ENCODE peak calls at places on chromosomes 11 and 22, in four cellular contexts. W is activated CD4-positive, alpha-beta T cell treated with anti-CD3 and anti-CD28 coated beads, Interleukin-2, amount 50 U/mL, for 4 hours; O is NCI-H1092; C is activated CD8-positive, alpha-beta memory T cell treated with anti-CD3 and anti-CD28 coated beads, Interleukin-2, amount 10 ng/mL, durations not matched to agents 7 days and 5 days. G is an unnamed sample.

GRCh38 chr11:60840711-60841430 is 1.0 kb upstream of the CCDC86 start:
- DNase-seq in W (no peak), O (no peak), C (no peak), G (no peak)

GRCh38 chr22:17214416-17215043 is 4.7 kb downstream of the ADA2 start:
- DNase-seq in W (no peak), O (no peak), C (no peak), G (no peak)

GRCh38 chr11:44570411-44571155 is 5.1 kb downstream of the CD82 start:
- DNase-seq in W (no peak), O (no peak), C (no peak), G (no peak)

GRCh38 chr11:18657696-18658095 is 23.6 kb upstream of the SPTY2D1 start:
- DNase-seq in W (no peak), O (no peak), C (no peak), G (no peak)

GRCh38 chr11:60864856-60865513 is 2.4 kb upstream of the ZP1 start:
- DNase-seq in W (no peak), O (no peak), C (no peak), G (no peak)

GRCh38 chr11:110069158-110069737 is 23.9 kb upstream of the ZC3H12C start:
- DNase-seq in W (no peak), O (no peak), C (peak; percentile 52), G (no peak)

GRCh38 chr11:35418847-35419712 is at the start of gene SLC1A2:
- DNase-seq in W (no peak), O (peak; percentile 32), C (no peak), G (peak; percentile 24)

GRCh38 chr11:68282141-68282860 is 10.5 kb upstream of the C11orf24 start:
- DNase-seq in W (no peak), O (no peak), C (peak; percentile 81), G (no peak)

GRCh38 chr11:115580927-115581680 is 76.9 kb upstream of the CADM1 start:
- DNase-seq in W (no peak), O (no peak), C (no peak), G (no peak)

GRCh38 chr11:3037041-3037944 is 19.9 kb downstream of the CARS1 start:
- DNase-seq in W (peak; percentile 40), O (peak; percentile 49), C (peak; percentile 59), G (no peak)

GRCh38 chr11:134372961-134373360 is 39.1 kb downstream of the B3GAT1 start:
- DNase-seq in W (no peak), O (peak; percentile 67), C (no peak), G (peak; percentile 11)

GRCh38 chr11:65606876-65607613 is 7.0 kb downstream of the MAP3K11 start:
- DNase-seq in W (no peak), O (peak; percentile 83), C (no peak), G (no peak)

GRCh38 chr22:39448205-39449054 is 8.4 kb upstream of the MGAT3 start:
- DNase-seq in W (no peak), O (no peak), C (no peak), G (no peak)

GRCh38 chr11:2790581-2790925 is 90.8 kb upstream of the KCNQ1OT1 start:
- DNase-seq in W (no peak), O (no peak), C (peak; percentile 33), G (no peak)

GRCh38 chr11:131036544-131036943 is 120.3 kb upstream of the SNX19 start:
- DNase-seq in W (no peak), O (no peak), C (no peak), G (no peak)

GRCh38 chr11:44923796-44924195 is 26.9 kb downstream of the TP53I11 start:
- DNase-seq in W (no peak), O (no peak), C (no peak), G (no peak)

GRCh38 chr11:64687204-64687603 is 35.8 kb downstream of the NRXN2 start:
- DNase-seq in W (no peak), O (peak; percentile 52), C (no peak), G (no peak)

GRCh38 chr22:23071163-23072034 is 1.1 kb downstream of the GNAZ start:
- DNase-seq in W (no peak), O (no peak), C (no peak), G (no peak)

GRCh38 chr11:61826930-61827572 is 1.0 kb upstream of the FADS2 start:
- DNase-seq in W (no peak), O (peak; percentile 67), C (no peak), G (no peak)

GRCh38 chr11:60265373-60266214 is 14.9 kb upstream of the MS4A4A start:
- DNase-seq in W (no peak), O (no peak), C (no peak), G (no peak)

GRCh38 chr11:70036971-70037882 is 40.9 kb upstream of the ANO1 start:
- DNase-seq in W (no peak), O (no peak), C (no peak), G (no peak)

GRCh38 chr22:46592390-46592872 is 27.8 kb upstream of the GRAMD4 start:
- DNase-seq in W (no peak), O (no peak), C (peak; percentile 90), G (no peak)

GRCh38 chr11:8729837-8730696 is 47.5 kb downstream of the RPL27A start:
- DNase-seq in W (no peak), O (no peak), C (no peak), G (no peak)

GRCh38 chr11:46247090-46247489 is 30.4 kb upstream of the CREB3L1 start:
- DNase-seq in W (no peak), O (no peak), C (no peak), G (no peak)

GRCh38 chr11:113698515-113698914 is 7.6 kb downstream of the TMPRSS5 start:
- DNase-seq in W (no peak), O (no peak), C (no peak), G (peak; percentile 10)

GRCh38 chr22:35589071-35589735 is 27.9 kb downstream of the MB start:
- DNase-seq in W (no peak), O (no peak), C (no peak), G (no peak)

GRCh38 chr11:120054753-120055045 is 83.2 kb downstream of the TRIM29 start:
- DNase-seq in W (no peak), O (no peak), C (no peak), G (no peak)

GRCh38 chr11:76939219-76939631 is 78.5 kb downstream of the ACER3 start:
- DNase-seq in W (no peak), O (no peak), C (no peak), G (no peak)

GRCh38 chr11:17668166-17668565 is 51.2 kb upstream of the MYOD1 start:
- DNase-seq in W (no peak), O (no peak), C (no peak), G (no peak)

GRCh38 chr22:20586403-20586745 is 79.0 kb downstream of the MED15 start:
- DNase-seq in W (no peak), O (no peak), C (no peak), G (no peak)

GRCh38 chr11:103332409-103332808 is 223.2 kb downstream of the DYNC2H1 start:
- DNase-seq in W (no peak), O (no peak), C (no peak), G (no peak)

GRCh38 chr22:28051787-28052356 is 132.8 kb upstream of the PITPNB start:
- DNase-seq in W (no peak), O (peak; percentile 34), C (peak; percentile 48), G (peak; percentile 10)

GRCh38 chr11:119673389-119674336 is 55.3 kb downstream of the NECTIN1 start:
- DNase-seq in W (peak; percentile 4), O (peak; percentile 18), C (peak; percentile 71), G (no peak)

GRCh38 chr22:49540571-49541450 is 286.9 kb downstream of the BRD1 start:
- DNase-seq in W (no peak), O (no peak), C (no peak), G (no peak)

GRCh38 chr22:30457964-30458363 is 13.9 kb downstream of the SEC14L3 start:
- DNase-seq in W (no peak), O (no peak), C (no peak), G (no peak)

GRCh38 chr11:125320347-125321122 is 156.0 kb downstream of the PKNOX2 start:
- DNase-seq in W (no peak), O (no peak), C (no peak), G (no peak)

GRCh38 chr11:65646921-65647701 is 9.2 kb downstream of the SIPA1 start:
- DNase-seq in W (no peak), O (no peak), C (no peak), G (no peak)

GRCh38 chr11:99979052-99979451 is 708.0 kb upstream of the ARHGAP42 start:
- DNase-seq in W (no peak), O (no peak), C (no peak), G (no peak)

GRCh38 chr11:32148824-32149223 is 58.0 kb downstream of the RCN1 start:
- DNase-seq in W (no peak), O (no peak), C (no peak), G (no peak)